ENCODE peak calls at places on chromosomes 5 and 9, in five cellular contexts. S is tibial artery, K is glutamatergic neuron, F is GOT3, C is GM13976. Y is an unnamed sample.

GRCh38 chr9:88400021-88400420 is 11.8 kb downstream of the SPIN1 start:
- DNase-seq in S (no peak), K (no peak), F (no peak), C (no peak), Y (no peak)

GRCh38 chr9:20319641-20320337 is 302.5 kb downstream of the MLLT3 start:
- DNase-seq in S (no peak), K (no peak), F (no peak), C (no peak), Y (no peak)

GRCh38 chr9:118316831-118317230 is 612.6 kb downstream of the TLR4 start:
- DNase-seq in S (no peak), K (no peak), F (no peak), C (no peak), Y (no peak)

GRCh38 chr5:96844476-96844990 is 31.8 kb upstream of the ERAP2 start:
- DNase-seq in S (no peak), K (no peak), F (no peak), C (no peak), Y (no peak)

GRCh38 chr5:127206320-127207113 is 84.1 kb upstream of the MEGF10 start:
- DNase-seq in S (no peak), K (no peak), F (no peak), C (no peak), Y (no peak)

GRCh38 chr5:53360811-53361210 is 119.6 kb upstream of the FST start:
- DNase-seq in S (no peak), K (no peak), F (no peak), C (no peak), Y (no peak)

GRCh38 chr9:92405770-92406169 is 1.4 kb upstream of the OGN start:
- DNase-seq in S (no peak), K (no peak), F (no peak), C (no peak), Y (no peak)

GRCh38 chr5:135271533-135272310 is 127.3 kb downstream of the MACROH2A1 start:
- DNase-seq in S (no peak), K (no peak), F (no peak), C (no peak), Y (no peak)

GRCh38 chr5:119411935-119412623 is 40.2 kb upstream of the HSD17B4 start:
- DNase-seq in S (peak), K (no peak), F (no peak), C (peak), Y (peak)

GRCh38 chr9:10744669-10745068 is 131.9 kb upstream of the PTPRD start:
- DNase-seq in S (no peak), K (no peak), F (no peak), C (no peak), Y (no peak)

GRCh38 chr5:58622884-58623871 is 40.3 kb downstream of the RAB3C start:
- DNase-seq in S (no peak), K (no peak), F (no peak), C (no peak), Y (no peak)

GRCh38 chr5:11595045-11595444 is 309.2 kb downstream of the CTNND2 start:
- DNase-seq in S (no peak), K (no peak), F (no peak), C (no peak), Y (no peak)

GRCh38 chr9:134571946-134572914 is 69.4 kb upstream of the COL5A1 start:
- DNase-seq in S (peak), K (no peak), F (no peak), C (peak), Y (no peak)

GRCh38 chr5:143065996-143066522 is 295.9 kb downstream of the ARHGAP26 start:
- DNase-seq in S (no peak), K (no peak), F (no peak), C (no peak), Y (no peak)

GRCh38 chr5:170437621-170438375 is 48.6 kb upstream of the KCNMB1 start:
- DNase-seq in S (no peak), K (no peak), F (no peak), C (no peak), Y (no peak)

GRCh38 chr5:14726066-14726838 is 61.7 kb downstream of the OTULIN start:
- DNase-seq in S (peak), K (no peak), F (no peak), C (no peak), Y (no peak)

GRCh38 chr5:123785160-123786001 is 273.4 kb downstream of the CSNK1G3 start:
- DNase-seq in S (no peak), K (no peak), F (no peak), C (no peak), Y (no peak)

GRCh38 chr5:33180900-33181299 is 259.9 kb upstream of the TARS1 start:
- DNase-seq in S (no peak), K (no peak), F (no peak), C (no peak), Y (no peak)

GRCh38 chr9:111158375-111158774 is 120.1 kb upstream of the LPAR1 start:
- DNase-seq in S (no peak), K (no peak), F (no peak), C (no peak), Y (no peak)

GRCh38 chr9:4657426-4658159 is 4.5 kb upstream of the PLPP6 start:
- DNase-seq in S (no peak), K (no peak), F (no peak), C (no peak), Y (no peak)

GRCh38 chr5:58074222-58074621 is 385.7 kb downstream of the PLK2 start:
- DNase-seq in S (no peak), K (no peak), F (no peak), C (no peak), Y (no peak)

GRCh38 chr5:149886697-149887470 is 57.7 kb downstream of the PDE6A start:
- DNase-seq in S (no peak), K (no peak), F (no peak), C (no peak), Y (no peak)

GRCh38 chr5:140151068-140151718 is 23.8 kb upstream of the CYSTM1 start:
- DNase-seq in S (peak), K (no peak), F (no peak), C (no peak), Y (no peak)

GRCh38 chr5:150625831-150626746 is 14.4 kb upstream of the SYNPO start:
- DNase-seq in S (peak), K (no peak), F (no peak), C (peak), Y (peak)

GRCh38 chr5:174177531-174177930 is 132.0 kb downstream of the NSG2 start:
- DNase-seq in S (no peak), K (no peak), F (no peak), C (no peak), Y (no peak)

GRCh38 chr5:175652741-175653663 is 4.9 kb upstream of the HRH2 start:
- DNase-seq in S (peak), K (no peak), F (no peak), C (no peak), Y (no peak)

GRCh38 chr9:135743021-135743420 is 41.0 kb downstream of the KCNT1 start:
- DNase-seq in S (no peak), K (no peak), F (no peak), C (no peak), Y (no peak)

GRCh38 chr9:76687861-76688374 is 76.3 kb upstream of the PCA3 start:
- DNase-seq in S (no peak), K (no peak), F (peak), C (no peak), Y (no peak)

GRCh38 chr9:130624154-130624553 is 40.2 kb upstream of the PRDM12 start:
- DNase-seq in S (no peak), K (no peak), F (no peak), C (no peak), Y (no peak)

GRCh38 chr5:179227578-179228311 is 117.5 kb downstream of the ADAMTS2 start:
- DNase-seq in S (peak), K (no peak), F (no peak), C (no peak), Y (no peak)

GRCh38 chr9:33170464-33171156 is 3.5 kb upstream of the B4GALT1 start:
- DNase-seq in S (peak), K (no peak), F (no peak), C (no peak), Y (no peak)

GRCh38 chr5:176626876-176627236 is 3.5 kb downstream of the SNCB start:
- DNase-seq in S (no peak), K (no peak), F (no peak), C (no peak), Y (no peak)

GRCh38 chr9:137703842-137704508 is 85.2 kb downstream of the EHMT1 start:
- DNase-seq in S (no peak), K (no peak), F (no peak), C (no peak), Y (peak)

Y was measured in GM13977.